ENCODE peak calls at places on chromosomes 2 and 18, in eight cellular contexts. Z is astrocyte of the spinal cord, X is spleen, C is right lobe of liver, O is A549, T is ovary, W is cardiac fibroblast, N is heart right ventricle. R is an unnamed sample.

GRCh38 chr2:85911836-85912692 is 23.3 kb upstream of the ST3GAL5 start:
- DNase-seq in Z (peak), X (no peak), C (no peak), O (no peak), T (no peak), W (peak), N (no peak), R (no peak)

GRCh38 chr2:234378440-234378839 is 118.4 kb downstream of the ARL4C start:
- DNase-seq in Z (peak), X (no peak), C (no peak), O (no peak), T (no peak), W (peak), N (no peak), R (no peak)

GRCh38 chr2:9809064-9809356 is 34.3 kb upstream of the TAF1B start:
- DNase-seq in Z (no peak), X (no peak), C (no peak), O (no peak), T (no peak), W (no peak), N (no peak), R (no peak)

GRCh38 chr2:177731384-177731783 is 338.8 kb downstream of the AGPS start:
- DNase-seq in Z (no peak), X (no peak), C (no peak), O (no peak), T (no peak), W (no peak), N (no peak), R (no peak)

GRCh38 chr2:69143726-69144360 is 130.9 kb downstream of the ANTXR1 start:
- DNase-seq in Z (no peak), X (no peak), C (no peak), O (no peak), T (no peak), W (no peak), N (no peak), R (no peak)

GRCh38 chr2:160169401-160169918 is 30.6 kb downstream of the ITGB6 start:
- DNase-seq in Z (no peak), X (no peak), C (no peak), O (no peak), T (no peak), W (no peak), N (no peak), R (no peak)

GRCh38 chr2:68889500-68889899 is 18.3 kb upstream of the BMP10 start:
- DNase-seq in Z (no peak), X (no peak), C (no peak), O (no peak), T (no peak), W (peak), N (no peak), R (no peak)

GRCh38 chr2:119252186-119253113 is 28.8 kb downstream of the STEAP3 start:
- DNase-seq in Z (peak), X (no peak), C (no peak), O (peak), T (no peak), W (peak), N (no peak), R (no peak)

DNA sequence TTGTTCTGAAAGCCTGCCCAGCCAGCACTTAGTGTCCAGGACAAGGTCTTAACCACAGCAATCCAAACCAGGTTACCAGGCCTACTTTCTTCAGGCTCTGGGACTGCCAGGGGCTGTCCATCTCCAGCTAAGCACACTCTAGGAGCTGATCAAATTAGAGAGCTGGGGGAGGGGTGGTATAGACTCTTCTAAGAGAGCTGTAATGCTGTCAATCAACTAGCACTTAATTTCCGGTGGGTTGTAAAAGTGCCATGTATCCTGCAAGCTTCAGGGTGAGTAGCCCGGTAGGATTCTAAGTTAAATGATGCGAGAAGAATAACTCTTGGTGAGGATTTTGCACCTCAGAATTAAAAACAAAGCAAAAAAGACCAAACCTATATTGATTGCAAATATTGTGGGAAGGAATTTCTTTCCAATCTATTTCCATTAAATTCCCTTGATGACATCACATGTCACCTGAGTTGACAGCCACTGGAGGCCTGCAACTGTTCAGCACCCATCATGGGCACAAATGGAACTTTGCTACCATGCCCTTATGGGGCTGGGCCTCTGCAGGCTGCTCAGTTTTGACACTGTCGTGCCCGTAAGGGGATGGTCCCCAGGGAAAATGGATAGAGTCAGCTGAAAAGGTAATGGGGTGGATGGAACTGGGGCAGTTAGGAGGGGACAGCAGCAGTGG is 8.7 kb upstream of the COX7A2L start:
- DNase-seq in Z (no peak), X (no peak), C (no peak), O (no peak), T (no peak), W (no peak), N (no peak), R (no peak)
- H3K4me3 ChIP-seq in Z (no peak), X (no peak), C (no peak), O (no peak), T (no peak), W (no peak), N (no peak), R (no peak)

GRCh38 chr18:48326901-48327675 is 82.1 kb downstream of the ZBTB7C start:
- DNase-seq in Z (peak), X (peak), C (no peak), O (no peak), T (no peak), W (peak), N (no peak), R (no peak)
- TF ChIP-seq CTCF in Z (no peak), X (no peak), C (no peak), O (no peak), T (no peak), W (no peak), N (no peak), R (no peak)

GRCh38 chr2:126886201-126886905 is 12.3 kb upstream of the TEX51 start:
- DNase-seq in Z (peak), X (peak), C (peak), O (peak), T (peak), W (peak), N (peak), R (peak)

GRCh38 chr2:126886906-126887280 is 11.8 kb upstream of the TEX51 start:
- DNase-seq in Z (no peak), X (no peak), C (peak), O (no peak), T (peak), W (no peak), N (no peak), R (no peak)

GRCh38 chr2:126887506-126887905 is 11.2 kb upstream of the TEX51 start:
- DNase-seq in Z (no peak), X (no peak), C (no peak), O (no peak), T (no peak), W (no peak), N (no peak), R (no peak)

GRCh38 chr2:126884861-126885481 is 13.7 kb upstream of the TEX51 start:
- DNase-seq in Z (no peak), X (no peak), C (no peak), O (no peak), T (no peak), W (no peak), N (no peak), R (no peak)

DNA sequence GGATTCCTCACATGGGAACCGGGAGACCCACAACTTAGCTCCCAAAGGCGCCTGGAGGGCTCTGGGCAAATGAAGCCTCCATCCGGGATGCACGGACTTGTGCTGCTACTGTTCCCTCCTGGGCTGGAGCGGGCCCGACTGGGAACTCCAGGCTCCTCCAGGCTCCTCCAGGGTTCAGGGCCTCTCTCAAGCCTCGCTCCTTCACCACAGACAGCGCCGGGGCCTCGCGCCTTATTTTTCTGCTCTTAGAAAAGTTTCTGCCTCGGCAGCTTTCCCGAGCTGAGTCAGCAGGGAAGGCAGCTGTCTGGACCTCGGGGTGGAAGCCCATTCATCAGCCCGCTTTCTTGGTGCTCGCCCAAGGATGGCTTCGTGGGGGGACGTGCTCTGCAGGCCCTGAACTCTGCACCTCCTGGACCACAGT is 13.0 kb upstream of the TEX51 start:
- DNase-seq in Z (peak), X (no peak), C (no peak), O (no peak), T (peak), W (peak), N (peak), R (peak)
- H3K4me3 ChIP-seq in Z (no peak), X (peak), C (peak), O (peak), T (peak), W (no peak), N (peak), R (no peak)

DNA sequence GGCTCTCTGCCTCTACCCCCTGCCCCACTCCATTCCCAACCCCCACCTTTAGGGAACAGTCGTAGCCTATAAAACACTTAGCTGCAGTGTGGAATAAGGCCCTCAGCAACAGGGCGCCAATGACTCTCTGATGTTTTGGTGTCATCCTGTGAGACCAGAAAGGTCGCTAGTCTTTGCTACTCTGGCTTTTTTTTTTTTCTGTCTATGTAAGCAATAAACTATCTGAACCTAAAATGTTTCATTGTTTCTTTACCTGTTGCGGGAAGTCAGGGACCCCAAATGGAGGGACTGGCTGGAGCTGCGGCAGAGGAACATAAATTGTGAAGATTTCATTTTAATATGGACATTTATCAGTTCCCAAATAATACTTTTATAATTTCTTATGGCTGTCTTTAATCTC is 154.6 kb downstream of the COPS8 start:
- DNase-seq in Z (no peak), X (no peak), C (no peak), O (no peak), T (no peak), W (no peak), N (no peak), R (no peak)
- TF ChIP-seq CTCF in Z (no peak), X (no peak), C (no peak), O (no peak), T (no peak), W (no peak), N (no peak), R (no peak)

GRCh38 chr2:218709906-218710305 is 729 bp upstream of the TTLL4 start:
- DNase-seq in Z (no peak), X (no peak), C (no peak), O (no peak), T (no peak), W (no peak), N (no peak), R (no peak)
- H3K4me3 ChIP-seq in Z (no peak), X (no peak), C (no peak), O (no peak), T (no peak), W (no peak), N (peak), R (no peak)

GRCh38 chr2:170485254-170485653 is 229.9 kb upstream of the SP5 start:
- DNase-seq in Z (no peak), X (no peak), C (no peak), O (no peak), T (no peak), W (no peak), N (no peak), R (no peak)

GRCh38 chr2:170488807-170489206 is 226.3 kb upstream of the SP5 start:
- DNase-seq in Z (no peak), X (no peak), C (no peak), O (no peak), T (no peak), W (no peak), N (no peak), R (no peak)

GRCh38 chr2:170481201-170481600 is 233.9 kb upstream of the SP5 start:
- DNase-seq in Z (no peak), X (no peak), C (no peak), O (no peak), T (no peak), W (no peak), N (no peak), R (no peak)

GRCh38 chr2:170492010-170492409 is 223.1 kb upstream of the SP5 start:
- DNase-seq in Z (no peak), X (no peak), C (no peak), O (no peak), T (no peak), W (no peak), N (no peak), R (no peak)

GRCh38 chr2:170486730-170487129 is 228.4 kb upstream of the SP5 start:
- DNase-seq in Z (no peak), X (no peak), C (no peak), O (no peak), T (no peak), W (peak), N (no peak), R (no peak)
- TF ChIP-seq CTCF in Z (no peak), X (no peak), C (no peak), O (no peak), T (no peak), W (no peak), N (no peak), R (no peak)

GRCh38 chr18:46246101-46246500 is 141.9 kb downstream of the HAUS1 start:
- DNase-seq in Z (no peak), X (no peak), C (no peak), O (no peak), T (no peak), W (no peak), N (no peak), R (no peak)
- H3K4me3 ChIP-seq in Z (no peak), X (no peak), C (no peak), O (no peak), T (no peak), W (no peak), N (no peak), R (no peak)

GRCh38 chr2:65553504-65554074 is 121.2 kb upstream of the SPRED2 start:
- DNase-seq in Z (no peak), X (no peak), C (peak), O (no peak), T (no peak), W (no peak), N (no peak), R (no peak)
- TF ChIP-seq CTCF in Z (no peak), X (peak), C (no peak), O (peak), T (no peak), W (no peak), N (no peak), R (peak)

GRCh38 chr2:19677215-19677777 is 224.5 kb downstream of the TTC32 start:
- DNase-seq in Z (no peak), X (no peak), C (no peak), O (no peak), T (no peak), W (no peak), N (no peak), R (no peak)
- H3K4me3 ChIP-seq in Z (no peak), X (no peak), C (no peak), O (no peak), T (no peak), W (no peak), N (no peak), R (no peak)

GRCh38 chr2:80852808-80853139 is 548.2 kb upstream of the LRRTM1 start:
- DNase-seq in Z (no peak), X (no peak), C (no peak), O (no peak), T (no peak), W (no peak), N (no peak), R (no peak)

GRCh38 chr2:80854831-80855230 is 550.3 kb upstream of the LRRTM1 start:
- DNase-seq in Z (no peak), X (no peak), C (no peak), O (no peak), T (no peak), W (no peak), N (no peak), R (no peak)

GRCh38 chr2:80856227-80856626 is 551.7 kb upstream of the LRRTM1 start:
- DNase-seq in Z (no peak), X (no peak), C (no peak), O (no peak), T (no peak), W (no peak), N (no peak), R (no peak)

GRCh38 chr2:80852079-80852807 is 547.7 kb upstream of the LRRTM1 start:
- DNase-seq in Z (no peak), X (no peak), C (no peak), O (no peak), T (no peak), W (no peak), N (no peak), R (no peak)
- TF ChIP-seq CTCF in Z (no peak), X (no peak), C (no peak), O (no peak), T (no peak), W (no peak), N (no peak), R (no peak)

R was measured in mucosa of descending colon.